ENCODE peak calls at places on chromosomes 5 and 9, in ten cellular contexts. One of them, this sample, is unnamed.

GRCh38 chr9:6498982-6499381 is 86.0 kb downstream of the UHRF2 start:
- DNase-seq in HFF-Myc: peak; percentile 10
- DNase-seq in stomach: no peak
- DNase-seq in cardiac fibroblast: peak; percentile 79
- DNase-seq in AG09319: peak; percentile 18
- DNase-seq in RWPE1: no peak
- DNase-seq in OCI-LY7: no peak
- DNase-seq in fibroblast of lung: peak; percentile 43
- DNase-seq in A549: no peak
- DNase-seq in upper lobe of right lung: no peak
- DNase-seq in this sample: no peak

GRCh38 chr5:119864286-119864685 is 234.9 kb downstream of the FAM170A start:
- DNase-seq in HFF-Myc: no peak
- DNase-seq in stomach: no peak
- DNase-seq in cardiac fibroblast: no peak
- DNase-seq in AG09319: no peak
- DNase-seq in RWPE1: no peak
- DNase-seq in OCI-LY7: no peak
- DNase-seq in fibroblast of lung: no peak
- DNase-seq in A549: no peak
- DNase-seq in upper lobe of right lung: no peak
- DNase-seq in this sample: no peak

GRCh38 chr5:143033535-143034260 is 263.5 kb downstream of the ARHGAP26 start:
- DNase-seq in HFF-Myc: peak; percentile 80
- DNase-seq in stomach: no peak
- DNase-seq in cardiac fibroblast: peak; percentile 92
- DNase-seq in AG09319: peak; percentile 52
- DNase-seq in RWPE1: peak; percentile 94
- DNase-seq in OCI-LY7: no peak
- DNase-seq in fibroblast of lung: peak; percentile 86
- DNase-seq in A549: peak; percentile 21
- DNase-seq in upper lobe of right lung: no peak
- DNase-seq in this sample: no peak

GRCh38 chr9:120913673-120914266 is 12.8 kb downstream of the TRAF1 start:
- DNase-seq in HFF-Myc: no peak
- DNase-seq in stomach: no peak
- DNase-seq in cardiac fibroblast: no peak
- DNase-seq in AG09319: no peak
- DNase-seq in RWPE1: peak; percentile 42
- DNase-seq in OCI-LY7: no peak
- DNase-seq in fibroblast of lung: no peak
- DNase-seq in A549: no peak
- DNase-seq in upper lobe of right lung: no peak
- DNase-seq in this sample: no peak

GRCh38 chr9:109968702-109969450 is 188.9 kb downstream of the PALM2AKAP2 start:
- DNase-seq in HFF-Myc: no peak
- DNase-seq in stomach: no peak
- DNase-seq in cardiac fibroblast: peak; percentile 44
- DNase-seq in AG09319: no peak
- DNase-seq in RWPE1: peak; percentile 27
- DNase-seq in OCI-LY7: peak; percentile 79
- DNase-seq in fibroblast of lung: peak; percentile 37
- DNase-seq in A549: no peak
- DNase-seq in upper lobe of right lung: no peak
- DNase-seq in this sample: no peak

GRCh38 chr5:171450423-171451246 is 31.2 kb downstream of the FGF18 start:
- DNase-seq in HFF-Myc: peak; percentile 49
- DNase-seq in stomach: peak; percentile 48
- DNase-seq in cardiac fibroblast: peak; percentile 46
- DNase-seq in AG09319: peak; percentile 65
- DNase-seq in RWPE1: peak; percentile 86
- DNase-seq in OCI-LY7: no peak
- DNase-seq in fibroblast of lung: peak; percentile 74
- DNase-seq in A549: no peak
- DNase-seq in upper lobe of right lung: no peak
- DNase-seq in this sample: no peak

GRCh38 chr5:75611324-75612210 is at the start of gene ANKDD1B:
- DNase-seq in HFF-Myc: no peak
- DNase-seq in stomach: peak; percentile 38
- DNase-seq in cardiac fibroblast: peak; percentile 57
- DNase-seq in AG09319: no peak
- DNase-seq in RWPE1: peak; percentile 46
- DNase-seq in OCI-LY7: no peak
- DNase-seq in fibroblast of lung: peak; percentile 57
- DNase-seq in A549: peak; percentile 60
- DNase-seq in upper lobe of right lung: peak; percentile 74
- DNase-seq in this sample: peak; percentile 41

GRCh38 chr9:31253800-31254762 is 1130.4 kb upstream of the ACO1 start:
- DNase-seq in HFF-Myc: no peak
- DNase-seq in stomach: no peak
- DNase-seq in cardiac fibroblast: no peak
- DNase-seq in AG09319: no peak
- DNase-seq in RWPE1: no peak
- DNase-seq in OCI-LY7: no peak
- DNase-seq in fibroblast of lung: no peak
- DNase-seq in A549: no peak
- DNase-seq in upper lobe of right lung: no peak
- DNase-seq in this sample: no peak

GRCh38 chr5:146059349-146060220 is 45.8 kb downstream of the PLAC8L1 start:
- DNase-seq in HFF-Myc: no peak
- DNase-seq in stomach: no peak
- DNase-seq in cardiac fibroblast: no peak
- DNase-seq in AG09319: peak; percentile 3
- DNase-seq in RWPE1: no peak
- DNase-seq in OCI-LY7: no peak
- DNase-seq in fibroblast of lung: no peak
- DNase-seq in A549: no peak
- DNase-seq in upper lobe of right lung: no peak
- DNase-seq in this sample: no peak

GRCh38 chr9:76247426-76247825 is 146.8 kb downstream of the RFK start:
- DNase-seq in HFF-Myc: no peak
- DNase-seq in stomach: no peak
- DNase-seq in cardiac fibroblast: no peak
- DNase-seq in AG09319: no peak
- DNase-seq in RWPE1: no peak
- DNase-seq in OCI-LY7: no peak
- DNase-seq in fibroblast of lung: no peak
- DNase-seq in A549: no peak
- DNase-seq in upper lobe of right lung: no peak
- DNase-seq in this sample: no peak

GRCh38 chr5:124453221-124454032 is 293.0 kb downstream of the ZNF608 start:
- DNase-seq in HFF-Myc: no peak
- DNase-seq in stomach: no peak
- DNase-seq in cardiac fibroblast: peak; percentile 71
- DNase-seq in AG09319: peak; percentile 34
- DNase-seq in RWPE1: no peak
- DNase-seq in OCI-LY7: peak; percentile 91
- DNase-seq in fibroblast of lung: peak; percentile 89
- DNase-seq in A549: no peak
- DNase-seq in upper lobe of right lung: no peak
- DNase-seq in this sample: peak; percentile 32

GRCh38 chr5:38157024-38157423 is 101.3 kb upstream of the EGFLAM start:
- DNase-seq in HFF-Myc: no peak
- DNase-seq in stomach: no peak
- DNase-seq in cardiac fibroblast: no peak
- DNase-seq in AG09319: no peak
- DNase-seq in RWPE1: no peak
- DNase-seq in OCI-LY7: no peak
- DNase-seq in fibroblast of lung: no peak
- DNase-seq in A549: no peak
- DNase-seq in upper lobe of right lung: no peak
- DNase-seq in this sample: no peak

GRCh38 chr5:4987431-4987830 is 152.7 kb upstream of the ADAMTS16 start:
- DNase-seq in HFF-Myc: no peak
- DNase-seq in stomach: no peak
- DNase-seq in cardiac fibroblast: no peak
- DNase-seq in AG09319: no peak
- DNase-seq in RWPE1: no peak
- DNase-seq in OCI-LY7: no peak
- DNase-seq in fibroblast of lung: no peak
- DNase-seq in A549: no peak
- DNase-seq in upper lobe of right lung: no peak
- DNase-seq in this sample: no peak

GRCh38 chr5:179276838-179277395 is 68.3 kb downstream of the ADAMTS2 start:
- DNase-seq in HFF-Myc: no peak
- DNase-seq in stomach: no peak
- DNase-seq in cardiac fibroblast: no peak
- DNase-seq in AG09319: no peak
- DNase-seq in RWPE1: no peak
- DNase-seq in OCI-LY7: no peak
- DNase-seq in fibroblast of lung: no peak
- DNase-seq in A549: no peak
- DNase-seq in upper lobe of right lung: no peak
- DNase-seq in this sample: no peak
- TF ChIP-seq CTCF in HFF-Myc: no peak
- TF ChIP-seq CTCF in stomach: no peak
- TF ChIP-seq CTCF in cardiac fibroblast: peak; percentile 23
- TF ChIP-seq CTCF in AG09319: peak; percentile 6
- TF ChIP-seq CTCF in RWPE1: no peak
- TF ChIP-seq CTCF in OCI-LY7: no peak
- TF ChIP-seq CTCF in fibroblast of lung: no peak
- TF ChIP-seq CTCF in A549: no peak
- TF ChIP-seq CTCF in upper lobe of right lung: no peak
- TF ChIP-seq CTCF in this sample: no peak

GRCh38 chr9:107489687-107490605 is at the start of gene KLF4:
- DNase-seq in HFF-Myc: peak; percentile 61
- DNase-seq in stomach: peak; percentile 92
- DNase-seq in cardiac fibroblast: peak; percentile 96
- DNase-seq in AG09319: peak; percentile 94
- DNase-seq in RWPE1: peak; percentile 99
- DNase-seq in OCI-LY7: no peak
- DNase-seq in fibroblast of lung: peak; percentile 97
- DNase-seq in A549: peak; percentile 79
- DNase-seq in upper lobe of right lung: peak; percentile 94
- DNase-seq in this sample: peak; percentile 93

GRCh38 chr9:107489144-107489673 is 360 bp downstream of the KLF4 start:
- DNase-seq in HFF-Myc: no peak
- DNase-seq in stomach: no peak
- DNase-seq in cardiac fibroblast: peak; percentile 39
- DNase-seq in AG09319: no peak
- DNase-seq in RWPE1: peak; percentile 45
- DNase-seq in OCI-LY7: no peak
- DNase-seq in fibroblast of lung: peak; percentile 22
- DNase-seq in A549: no peak
- DNase-seq in upper lobe of right lung: no peak
- DNase-seq in this sample: peak; percentile 46

GRCh38 chr9:107486674-107487520 is 2.7 kb downstream of the KLF4 start:
- DNase-seq in HFF-Myc: no peak
- DNase-seq in stomach: peak; percentile 27
- DNase-seq in cardiac fibroblast: no peak
- DNase-seq in AG09319: no peak
- DNase-seq in RWPE1: no peak
- DNase-seq in OCI-LY7: no peak
- DNase-seq in fibroblast of lung: peak; percentile 27
- DNase-seq in A549: no peak
- DNase-seq in upper lobe of right lung: no peak
- DNase-seq in this sample: no peak

GRCh38 chr9:107488400-107489143 is 997 bp downstream of the KLF4 start:
- DNase-seq in HFF-Myc: no peak
- DNase-seq in stomach: peak; percentile 56
- DNase-seq in cardiac fibroblast: peak; percentile 72
- DNase-seq in AG09319: no peak
- DNase-seq in RWPE1: peak; percentile 69
- DNase-seq in OCI-LY7: no peak
- DNase-seq in fibroblast of lung: peak; percentile 79
- DNase-seq in A549: peak; percentile 34
- DNase-seq in upper lobe of right lung: peak; percentile 91
- DNase-seq in this sample: peak; percentile 53

DNA sequence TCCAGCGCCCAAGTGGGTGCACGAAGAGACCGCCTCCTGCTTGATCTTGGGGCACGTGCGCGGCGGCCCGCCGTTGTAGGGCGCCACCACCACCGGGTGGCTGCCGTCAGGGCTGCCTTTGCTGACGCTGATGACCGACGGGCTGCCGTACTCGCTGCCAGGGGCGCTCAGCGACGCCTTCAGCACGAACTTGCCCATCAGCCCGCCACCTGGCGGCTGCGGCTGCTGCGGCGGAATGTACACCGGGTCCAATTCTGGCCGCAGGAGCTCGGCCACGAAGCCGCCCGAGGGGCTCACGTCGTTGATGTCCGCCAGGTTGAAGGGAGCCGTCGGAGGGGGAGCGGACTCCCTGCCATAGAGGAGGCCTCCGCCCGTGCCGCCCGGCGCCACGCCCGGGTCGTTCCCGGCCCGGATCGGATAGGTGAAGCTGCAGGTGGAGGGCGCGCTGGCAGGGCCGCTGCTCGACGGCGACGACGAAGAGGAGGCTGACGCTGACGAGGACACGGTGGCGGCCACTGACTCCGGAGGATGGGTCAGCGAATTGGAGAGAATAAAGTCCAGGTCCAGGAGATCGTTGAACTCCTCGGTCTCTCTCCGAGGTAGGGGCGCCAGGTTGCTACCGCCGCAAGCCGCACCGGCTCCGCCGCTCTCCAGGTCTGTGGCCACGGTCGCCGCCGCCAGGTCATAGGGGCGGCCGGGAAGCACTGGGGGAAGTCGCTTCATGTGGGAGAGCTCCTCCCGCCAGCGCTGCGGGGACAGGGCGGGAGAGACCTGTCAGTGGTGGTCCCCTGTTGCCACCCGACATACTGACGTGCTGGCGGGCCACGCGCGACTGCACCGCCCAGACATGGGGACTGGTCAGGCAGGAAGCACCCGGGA is 1.8 kb downstream of the KLF4 start:
- DNase-seq in HFF-Myc: no peak
- DNase-seq in stomach: peak; percentile 68
- DNase-seq in cardiac fibroblast: peak; percentile 49
- DNase-seq in AG09319: no peak
- DNase-seq in RWPE1: no peak
- DNase-seq in OCI-LY7: no peak
- DNase-seq in fibroblast of lung: peak; percentile 78
- DNase-seq in A549: peak; percentile 33
- DNase-seq in upper lobe of right lung: peak; percentile 82
- DNase-seq in this sample: peak; percentile 52
- TF ChIP-seq CTCF in HFF-Myc: peak; percentile 52
- TF ChIP-seq CTCF in stomach: peak; percentile 38
- TF ChIP-seq CTCF in cardiac fibroblast: peak; percentile 41
- TF ChIP-seq CTCF in AG09319: peak; percentile 57
- TF ChIP-seq CTCF in RWPE1: peak; percentile 68
- TF ChIP-seq CTCF in OCI-LY7: no peak
- TF ChIP-seq CTCF in fibroblast of lung: peak; percentile 16
- TF ChIP-seq CTCF in A549: peak; percentile 56
- TF ChIP-seq CTCF in upper lobe of right lung: peak; percentile 52
- TF ChIP-seq CTCF in this sample: peak; percentile 16

GRCh38 chr5:150710165-150710564 is 9.3 kb upstream of the RBM22 start:
- DNase-seq in HFF-Myc: no peak
- DNase-seq in stomach: no peak
- DNase-seq in cardiac fibroblast: no peak
- DNase-seq in AG09319: no peak
- DNase-seq in RWPE1: peak; percentile 22
- DNase-seq in OCI-LY7: peak; percentile 28
- DNase-seq in fibroblast of lung: peak; percentile 19
- DNase-seq in A549: peak; percentile 13
- DNase-seq in upper lobe of right lung: no peak
- DNase-seq in this sample: no peak
- TF ChIP-seq CTCF in HFF-Myc: no peak
- TF ChIP-seq CTCF in stomach: no peak
- TF ChIP-seq CTCF in cardiac fibroblast: peak; percentile 11
- TF ChIP-seq CTCF in AG09319: peak; percentile 27
- TF ChIP-seq CTCF in RWPE1: peak; percentile 44
- TF ChIP-seq CTCF in OCI-LY7: peak; percentile 77
- TF ChIP-seq CTCF in fibroblast of lung: peak; percentile 18
- TF ChIP-seq CTCF in A549: peak; percentile 45
- TF ChIP-seq CTCF in upper lobe of right lung: peak; percentile 37
- TF ChIP-seq CTCF in this sample: no peak

GRCh38 chr9:124894741-124895170 is 32.8 kb downstream of the ARPC5L start:
- DNase-seq in HFF-Myc: peak; percentile 14
- DNase-seq in stomach: no peak
- DNase-seq in cardiac fibroblast: peak; percentile 72
- DNase-seq in AG09319: no peak
- DNase-seq in RWPE1: peak; percentile 48
- DNase-seq in OCI-LY7: peak; percentile 83
- DNase-seq in fibroblast of lung: peak; percentile 61
- DNase-seq in A549: no peak
- DNase-seq in upper lobe of right lung: no peak
- DNase-seq in this sample: peak; percentile 27
- TF ChIP-seq CTCF in HFF-Myc: peak; percentile 56
- TF ChIP-seq CTCF in stomach: no peak
- TF ChIP-seq CTCF in cardiac fibroblast: peak; percentile 67
- TF ChIP-seq CTCF in AG09319: peak; percentile 55
- TF ChIP-seq CTCF in RWPE1: peak; percentile 56
- TF ChIP-seq CTCF in OCI-LY7: peak; percentile 88
- TF ChIP-seq CTCF in fibroblast of lung: peak; percentile 62
- TF ChIP-seq CTCF in A549: peak; percentile 53
- TF ChIP-seq CTCF in upper lobe of right lung: peak; percentile 25
- TF ChIP-seq CTCF in this sample: peak; percentile 24

This sample was measured in GM20000.